ENCODE peak calls at places on chromosomes 4 and X, in nine cellular contexts. One of them, this sample, is unnamed.

GRCh38 chrX:15973299-15973698 is 118.7 kb upstream of the AP1S2 start:
- DNase-seq in SK-MEL-5: peak
- DNase-seq in hippocampal formation: peak
- DNase-seq in SW480: peak
- DNase-seq in activated CD4-positive, alpha-beta T cell treated with anti-CD3 and anti-CD28 coated beads, Interleukin-2, amount 50 U/mL, for 4 hours: no peak
- DNase-seq in activated naive CD4-positive, alpha-beta T cell: no peak
- DNase-seq in AG04449: no peak
- DNase-seq in GM23248: peak
- DNase-seq in activated T-cell treated with anti-CD3 and anti-CD28 coated beads for 1 hour: no peak
- DNase-seq in this sample: no peak

GRCh38 chrX:13167444-13168207 is 123.2 kb upstream of the FAM9C start:
- DNase-seq in activated T-cell treated with anti-CD3 and anti-CD28 coated beads for 1 hour: no peak
- DNase-seq in SW480: no peak
- DNase-seq in activated CD4-positive, alpha-beta T cell treated with anti-CD3 and anti-CD28 coated beads, Interleukin-2, amount 50 U/mL, for 4 hours: no peak
- DNase-seq in activated naive CD4-positive, alpha-beta T cell: no peak
- DNase-seq in SK-MEL-5: no peak
- DNase-seq in AG04449: no peak
- DNase-seq in GM23248: peak
- DNase-seq in hippocampal formation: no peak
- DNase-seq in this sample: no peak

GRCh38 chr4:124085561-124086180 is 626.9 kb downstream of the ANKRD50 start:
- DNase-seq in SW480: no peak
- DNase-seq in hippocampal formation: no peak
- DNase-seq in AG04449: no peak
- DNase-seq in activated CD4-positive, alpha-beta T cell treated with anti-CD3 and anti-CD28 coated beads, Interleukin-2, amount 50 U/mL, for 4 hours: no peak
- DNase-seq in activated naive CD4-positive, alpha-beta T cell: no peak
- DNase-seq in activated T-cell treated with anti-CD3 and anti-CD28 coated beads for 1 hour: no peak
- DNase-seq in GM23248: no peak
- DNase-seq in SK-MEL-5: no peak
- DNase-seq in this sample: no peak

GRCh38 chrX:44224760-44225159 is 118.7 kb downstream of the EFHC2 start:
- DNase-seq in activated CD4-positive, alpha-beta T cell treated with anti-CD3 and anti-CD28 coated beads, Interleukin-2, amount 50 U/mL, for 4 hours: no peak
- DNase-seq in AG04449: no peak
- DNase-seq in activated naive CD4-positive, alpha-beta T cell: no peak
- DNase-seq in activated T-cell treated with anti-CD3 and anti-CD28 coated beads for 1 hour: no peak
- DNase-seq in hippocampal formation: no peak
- DNase-seq in SW480: no peak
- DNase-seq in SK-MEL-5: no peak
- DNase-seq in GM23248: no peak
- DNase-seq in this sample: no peak

GRCh38 chr4:23819041-23819511 is 70.8 kb downstream of the PPARGC1A start:
- DNase-seq in SW480: no peak
- DNase-seq in GM23248: no peak
- DNase-seq in hippocampal formation: no peak
- DNase-seq in SK-MEL-5: no peak
- DNase-seq in activated naive CD4-positive, alpha-beta T cell: no peak
- DNase-seq in activated T-cell treated with anti-CD3 and anti-CD28 coated beads for 1 hour: no peak
- DNase-seq in AG04449: no peak
- DNase-seq in activated CD4-positive, alpha-beta T cell treated with anti-CD3 and anti-CD28 coated beads, Interleukin-2, amount 50 U/mL, for 4 hours: no peak
- DNase-seq in this sample: no peak

GRCh38 chrX:153766098-153766817 is 2.2 kb downstream of the PLXNB3 start:
- DNase-seq in GM23248: peak
- DNase-seq in SK-MEL-5: peak
- DNase-seq in hippocampal formation: no peak
- DNase-seq in activated CD4-positive, alpha-beta T cell treated with anti-CD3 and anti-CD28 coated beads, Interleukin-2, amount 50 U/mL, for 4 hours: peak
- DNase-seq in AG04449: peak
- DNase-seq in SW480: peak
- DNase-seq in activated T-cell treated with anti-CD3 and anti-CD28 coated beads for 1 hour: no peak
- DNase-seq in activated naive CD4-positive, alpha-beta T cell: no peak
- DNase-seq in this sample: peak

GRCh38 chr4:145061325-145061920 is 36.6 kb downstream of the ANAPC10 start:
- DNase-seq in hippocampal formation: no peak
- DNase-seq in AG04449: no peak
- DNase-seq in activated CD4-positive, alpha-beta T cell treated with anti-CD3 and anti-CD28 coated beads, Interleukin-2, amount 50 U/mL, for 4 hours: no peak
- DNase-seq in SK-MEL-5: peak
- DNase-seq in GM23248: peak
- DNase-seq in activated T-cell treated with anti-CD3 and anti-CD28 coated beads for 1 hour: no peak
- DNase-seq in SW480: peak
- DNase-seq in activated naive CD4-positive, alpha-beta T cell: no peak
- DNase-seq in this sample: no peak

GRCh38 chrX:13078739-13079444 is 34.5 kb upstream of the FAM9C start:
- DNase-seq in hippocampal formation: no peak
- DNase-seq in activated T-cell treated with anti-CD3 and anti-CD28 coated beads for 1 hour: no peak
- DNase-seq in SK-MEL-5: no peak
- DNase-seq in GM23248: peak
- DNase-seq in SW480: no peak
- DNase-seq in AG04449: peak
- DNase-seq in activated naive CD4-positive, alpha-beta T cell: no peak
- DNase-seq in activated CD4-positive, alpha-beta T cell treated with anti-CD3 and anti-CD28 coated beads, Interleukin-2, amount 50 U/mL, for 4 hours: no peak
- DNase-seq in this sample: no peak

GRCh38 chrX:52280812-52281211 is 88.0 kb upstream of the XAGE2 start:
- DNase-seq in activated naive CD4-positive, alpha-beta T cell: no peak
- DNase-seq in GM23248: no peak
- DNase-seq in AG04449: no peak
- DNase-seq in SK-MEL-5: no peak
- DNase-seq in activated CD4-positive, alpha-beta T cell treated with anti-CD3 and anti-CD28 coated beads, Interleukin-2, amount 50 U/mL, for 4 hours: no peak
- DNase-seq in activated T-cell treated with anti-CD3 and anti-CD28 coated beads for 1 hour: no peak
- DNase-seq in SW480: no peak
- DNase-seq in hippocampal formation: no peak
- DNase-seq in this sample: no peak

GRCh38 chrX:123263246-123263757 is 79.2 kb downstream of the GRIA3 start:
- DNase-seq in hippocampal formation: no peak
- DNase-seq in activated T-cell treated with anti-CD3 and anti-CD28 coated beads for 1 hour: no peak
- DNase-seq in activated naive CD4-positive, alpha-beta T cell: no peak
- DNase-seq in GM23248: no peak
- DNase-seq in AG04449: no peak
- DNase-seq in activated CD4-positive, alpha-beta T cell treated with anti-CD3 and anti-CD28 coated beads, Interleukin-2, amount 50 U/mL, for 4 hours: no peak
- DNase-seq in SW480: no peak
- DNase-seq in SK-MEL-5: no peak
- DNase-seq in this sample: no peak

GRCh38 chr4:119059221-119059620 is 76.4 kb upstream of the MYOZ2 start:
- DNase-seq in AG04449: no peak
- DNase-seq in GM23248: no peak
- DNase-seq in hippocampal formation: no peak
- DNase-seq in SW480: no peak
- DNase-seq in activated T-cell treated with anti-CD3 and anti-CD28 coated beads for 1 hour: no peak
- DNase-seq in activated CD4-positive, alpha-beta T cell treated with anti-CD3 and anti-CD28 coated beads, Interleukin-2, amount 50 U/mL, for 4 hours: no peak
- DNase-seq in SK-MEL-5: no peak
- DNase-seq in activated naive CD4-positive, alpha-beta T cell: no peak
- DNase-seq in this sample: no peak

GRCh38 chrX:54534271-54534670 is 4.3 kb downstream of the GNL3L start:
- DNase-seq in SW480: no peak
- DNase-seq in activated naive CD4-positive, alpha-beta T cell: no peak
- DNase-seq in hippocampal formation: no peak
- DNase-seq in activated CD4-positive, alpha-beta T cell treated with anti-CD3 and anti-CD28 coated beads, Interleukin-2, amount 50 U/mL, for 4 hours: no peak
- DNase-seq in activated T-cell treated with anti-CD3 and anti-CD28 coated beads for 1 hour: no peak
- DNase-seq in SK-MEL-5: no peak
- DNase-seq in GM23248: no peak
- DNase-seq in AG04449: no peak
- DNase-seq in this sample: no peak

GRCh38 chrX:85836868-85837267 is 210.5 kb downstream of the CHM start:
- DNase-seq in GM23248: peak
- DNase-seq in activated naive CD4-positive, alpha-beta T cell: no peak
- DNase-seq in activated CD4-positive, alpha-beta T cell treated with anti-CD3 and anti-CD28 coated beads, Interleukin-2, amount 50 U/mL, for 4 hours: no peak
- DNase-seq in hippocampal formation: no peak
- DNase-seq in activated T-cell treated with anti-CD3 and anti-CD28 coated beads for 1 hour: no peak
- DNase-seq in SW480: no peak
- DNase-seq in SK-MEL-5: no peak
- DNase-seq in AG04449: peak
- DNase-seq in this sample: no peak

GRCh38 chr4:107197121-107197520 is 161.0 kb upstream of the DKK2 start:
- DNase-seq in SK-MEL-5: no peak
- DNase-seq in hippocampal formation: no peak
- DNase-seq in SW480: no peak
- DNase-seq in activated T-cell treated with anti-CD3 and anti-CD28 coated beads for 1 hour: no peak
- DNase-seq in AG04449: no peak
- DNase-seq in activated CD4-positive, alpha-beta T cell treated with anti-CD3 and anti-CD28 coated beads, Interleukin-2, amount 50 U/mL, for 4 hours: no peak
- DNase-seq in GM23248: no peak
- DNase-seq in activated naive CD4-positive, alpha-beta T cell: no peak
- DNase-seq in this sample: no peak

GRCh38 chr4:169225058-169225751 is 45.6 kb downstream of the SH3RF1 start:
- DNase-seq in SW480: peak
- DNase-seq in activated CD4-positive, alpha-beta T cell treated with anti-CD3 and anti-CD28 coated beads, Interleukin-2, amount 50 U/mL, for 4 hours: no peak
- DNase-seq in hippocampal formation: no peak
- DNase-seq in AG04449: peak
- DNase-seq in activated naive CD4-positive, alpha-beta T cell: no peak
- DNase-seq in SK-MEL-5: no peak
- DNase-seq in GM23248: peak
- DNase-seq in activated T-cell treated with anti-CD3 and anti-CD28 coated beads for 1 hour: no peak
- DNase-seq in this sample: no peak

GRCh38 chr4:88775026-88775425 is 77.4 kb upstream of the NAP1L5 start:
- DNase-seq in SK-MEL-5: no peak
- DNase-seq in activated CD4-positive, alpha-beta T cell treated with anti-CD3 and anti-CD28 coated beads, Interleukin-2, amount 50 U/mL, for 4 hours: no peak
- DNase-seq in AG04449: no peak
- DNase-seq in SW480: no peak
- DNase-seq in activated naive CD4-positive, alpha-beta T cell: no peak
- DNase-seq in GM23248: no peak
- DNase-seq in activated T-cell treated with anti-CD3 and anti-CD28 coated beads for 1 hour: no peak
- DNase-seq in hippocampal formation: no peak
- DNase-seq in this sample: no peak

GRCh38 chrX:13894888-13895564 is 78.1 kb upstream of the GPM6B start:
- DNase-seq in SK-MEL-5: no peak
- DNase-seq in activated CD4-positive, alpha-beta T cell treated with anti-CD3 and anti-CD28 coated beads, Interleukin-2, amount 50 U/mL, for 4 hours: no peak
- DNase-seq in hippocampal formation: no peak
- DNase-seq in SW480: no peak
- DNase-seq in activated T-cell treated with anti-CD3 and anti-CD28 coated beads for 1 hour: no peak
- DNase-seq in activated naive CD4-positive, alpha-beta T cell: no peak
- DNase-seq in AG04449: no peak
- DNase-seq in GM23248: peak
- DNase-seq in this sample: no peak

GRCh38 chr4:163087805-163088204 is 78.9 kb downstream of the NAF1 start:
- DNase-seq in activated naive CD4-positive, alpha-beta T cell: no peak
- DNase-seq in AG04449: no peak
- DNase-seq in GM23248: no peak
- DNase-seq in SW480: no peak
- DNase-seq in hippocampal formation: no peak
- DNase-seq in SK-MEL-5: no peak
- DNase-seq in activated CD4-positive, alpha-beta T cell treated with anti-CD3 and anti-CD28 coated beads, Interleukin-2, amount 50 U/mL, for 4 hours: no peak
- DNase-seq in activated T-cell treated with anti-CD3 and anti-CD28 coated beads for 1 hour: no peak
- DNase-seq in this sample: no peak

GRCh38 chr4:19651481-19651880 is 600.2 kb upstream of the SLIT2 start:
- DNase-seq in hippocampal formation: no peak
- DNase-seq in activated T-cell treated with anti-CD3 and anti-CD28 coated beads for 1 hour: no peak
- DNase-seq in GM23248: peak
- DNase-seq in activated CD4-positive, alpha-beta T cell treated with anti-CD3 and anti-CD28 coated beads, Interleukin-2, amount 50 U/mL, for 4 hours: no peak
- DNase-seq in SW480: no peak
- DNase-seq in activated naive CD4-positive, alpha-beta T cell: no peak
- DNase-seq in AG04449: no peak
- DNase-seq in SK-MEL-5: no peak
- DNase-seq in this sample: no peak

GRCh38 chr4:99402765-99403164 is 32.4 kb downstream of the ADH7 start:
- DNase-seq in GM23248: no peak
- DNase-seq in AG04449: no peak
- DNase-seq in activated naive CD4-positive, alpha-beta T cell: no peak
- DNase-seq in activated T-cell treated with anti-CD3 and anti-CD28 coated beads for 1 hour: no peak
- DNase-seq in hippocampal formation: no peak
- DNase-seq in SK-MEL-5: peak
- DNase-seq in SW480: no peak
- DNase-seq in activated CD4-positive, alpha-beta T cell treated with anti-CD3 and anti-CD28 coated beads, Interleukin-2, amount 50 U/mL, for 4 hours: no peak
- DNase-seq in this sample: no peak